ENCODE peak calls at places on chromosomes 3 and 15, in seven cellular contexts. H, S, I, Y, J, X and E are unnamed samples. For H3K4me1, the result is how much of the 10 kb centered on the place peaks cover.

GRCh38 chr15:84883433-84883832 is 1.0 kb upstream of the SLC28A1 start:
- DNase-seq in H (no peak), S (no peak), I (no peak), Y (no peak), J (no peak), X (no peak), E (no peak)

GRCh38 chr15:67862771-67863441 is 23.1 kb upstream of the RNU6-1 start:
- DNase-seq in H (no peak), S (no peak), I (no peak), Y (no peak), J (no peak), X (no peak), E (no peak)

GRCh38 chr15:71443538-71443937 is 328.3 kb downstream of the THSD4 start:
- DNase-seq in H (peak), S (peak), I (peak), Y (peak), J (peak), X (no peak), E (peak)

GRCh38 chr3:71447803-71448202 is 135.7 kb downstream of the FOXP1 start:
- DNase-seq in H (peak), S (no peak), I (peak), Y (no peak), J (no peak), X (no peak), E (no peak)

GRCh38 chr3:190217081-190217480 is 96.4 kb upstream of the P3H2 start:
- DNase-seq in H (peak), S (no peak), I (peak), Y (no peak), J (peak), X (no peak), E (no peak)

GRCh38 chr3:189038773-189039720 is 132.7 kb upstream of the TPRG1 start:
- DNase-seq in H (no peak), S (no peak), I (no peak), Y (no peak), J (no peak), X (no peak), E (no peak)

GRCh38 chr3:14425574-14426304 is 23.3 kb downstream of the SLC6A6 start:
- DNase-seq in H (no peak), S (no peak), I (peak), Y (no peak), J (no peak), X (no peak), E (no peak)

GRCh38 chr3:57949779-57950618 is 58.2 kb upstream of the FLNB start:
- DNase-seq in H (no peak), S (no peak), I (peak), Y (no peak), J (no peak), X (no peak), E (no peak)

GRCh38 chr3:159761826-159762225 is 226.8 kb upstream of the IL12A start:
- DNase-seq in H (no peak), S (no peak), I (no peak), Y (no peak), J (no peak), X (no peak), E (no peak)

GRCh38 chr3:105523496-105523895 is 156.8 kb downstream of the ALCAM start:
- DNase-seq in H (peak), S (no peak), I (no peak), Y (no peak), J (no peak), X (no peak), E (no peak)

GRCh38 chr3:38647217-38647970 is 2.1 kb downstream of the SCN5A start:
- DNase-seq in H (no peak), S (no peak), I (no peak), Y (no peak), J (no peak), X (no peak), E (no peak)

GRCh38 chr3:133562376-133562775 is 11.1 kb upstream of the CDV3 start:
- DNase-seq in H (no peak), S (no peak), I (peak), Y (no peak), J (no peak), X (no peak), E (no peak)

GRCh38 chr15:71761649-71762048 is 48.7 kb upstream of the NR2E3 start:
- DNase-seq in H (peak), S (peak), I (peak), Y (no peak), J (peak), X (no peak), E (no peak)

GRCh38 chr3:38582941-38583645 is 66.4 kb downstream of the SCN5A start:
- DNase-seq in H (no peak), S (no peak), I (no peak), Y (peak), J (no peak), X (no peak), E (no peak)

GRCh38 chr3:45972534-45973402 is 22.9 kb downstream of the FYCO1 start:
- DNase-seq in H (peak), S (no peak), I (peak), Y (no peak), J (peak), X (no peak), E (no peak)

GRCh38 chr15:40766194-40766830 is 2.4 kb downstream of the GCHFR start:
- DNase-seq in H (peak), S (no peak), I (no peak), Y (no peak), J (no peak), X (no peak), E (no peak)

GRCh38 chr15:46129145-46129544 is 494.3 kb downstream of the SQOR start:
- DNase-seq in H (peak), S (no peak), I (no peak), Y (no peak), J (no peak), X (no peak), E (no peak)

GRCh38 chr3:16849795-16850194 is 35.0 kb upstream of the PLCL2 start:
- DNase-seq in H (peak), S (peak), I (no peak), Y (no peak), J (peak), X (no peak), E (no peak)

GRCh38 chr15:80778964-80779657 is at the start of gene CEMIP:
- DNase-seq in H (peak), S (peak), I (peak), Y (peak), J (peak), X (peak), E (peak)

GRCh38 chr3:196115678-196116083 is 33.8 kb upstream of the TFRC start:
- DNase-seq in H (no peak), S (no peak), I (no peak), Y (no peak), J (no peak), X (no peak), E (no peak)

GRCh38 chr3:41362638-41363559 is 163.6 kb downstream of the CTNNB1 start:
- DNase-seq in H (no peak), S (peak), I (no peak), Y (peak), J (peak), X (peak), E (peak)

GRCh38 chr3:125054436-125055164 is 1.2 kb downstream of the HEG1 start:
- DNase-seq in H (peak), S (no peak), I (peak), Y (no peak), J (peak), X (no peak), E (no peak)

GRCh38 chr15:42059661-42060476 is 34.5 kb downstream of the PLA2G4D start:
- DNase-seq in H (peak), S (peak), I (peak), Y (peak), J (peak), X (no peak), E (peak)

GRCh38 chr3:99641480-99641879 is 3.1 kb downstream of the COL8A1 start:
- DNase-seq in H (no peak), S (no peak), I (no peak), Y (no peak), J (no peak), X (no peak), E (no peak)

GRCh38 chr3:64022451-64023186 is 675 bp downstream of the PSMD6 start:
- DNase-seq in H (no peak), S (no peak), I (peak), Y (no peak), J (peak), X (no peak), E (no peak)

GRCh38 chr15:41827880-41828746 is at the start of gene JMJD7:
- DNase-seq in H (peak), S (peak), I (peak), Y (peak), J (peak), X (peak), E (peak)

GRCh38 chr3:172241385-172241784 is 202.0 kb downstream of the FNDC3B start:
- DNase-seq in H (no peak), S (no peak), I (no peak), Y (no peak), J (no peak), X (no peak), E (no peak)

GRCh38 chr3:16118396-16118795 is 56.1 kb upstream of the GALNT15 start:
- DNase-seq in H (no peak), S (no peak), I (no peak), Y (peak), J (no peak), X (no peak), E (no peak)

GRCh38 chr15:88764448-88764847 is 38.8 kb upstream of the ACAN start:
- DNase-seq in H (no peak), S (no peak), I (no peak), Y (no peak), J (no peak), X (no peak), E (no peak)

GRCh38 chr15:82699726-82700125 is 9.9 kb downstream of the AP3B2 start:
- DNase-seq in H (no peak), S (peak), I (no peak), Y (peak), J (no peak), X (no peak), E (peak)

GRCh38 chr3:45991341-45991740 is 4.3 kb downstream of the FYCO1 start:
- DNase-seq in H (no peak), S (no peak), I (no peak), Y (no peak), J (no peak), X (no peak), E (no peak)

GRCh38 chr3:24342275-24342674 is 152.4 kb downstream of the THRB start:
- DNase-seq in H (no peak), S (no peak), I (no peak), Y (no peak), J (peak), X (no peak), E (no peak)

GRCh38 chr3:28935141-28935540 is 345.7 kb upstream of the RBMS3 start:
- DNase-seq in H (no peak), S (no peak), I (no peak), Y (no peak), J (no peak), X (no peak), E (no peak)
- H3K18ac ChIP-seq in H (no peak), S (no peak), I (no peak), Y (no peak), J (no peak), X (no peak), E (no peak)

GRCh38 chr3:12756635-12757034 is 2.4 kb downstream of the TMEM40 start:
- DNase-seq in H (no peak), S (no peak), I (no peak), Y (no peak), J (no peak), X (no peak), E (no peak)

GRCh38 chr3:12759693-12760565 is 870 bp upstream of the TMEM40 start:
- DNase-seq in H (no peak), S (peak), I (peak), Y (no peak), J (no peak), X (no peak), E (no peak)

GRCh38 chr3:12756185-12756584 is 2.9 kb downstream of the TMEM40 start:
- DNase-seq in H (no peak), S (no peak), I (peak), Y (no peak), J (no peak), X (no peak), E (no peak)

GRCh38 chr3:12758025-12758830 is 831 bp downstream of the TMEM40 start:
- DNase-seq in H (peak), S (no peak), I (peak), Y (no peak), J (peak), X (no peak), E (no peak)

DNA sequence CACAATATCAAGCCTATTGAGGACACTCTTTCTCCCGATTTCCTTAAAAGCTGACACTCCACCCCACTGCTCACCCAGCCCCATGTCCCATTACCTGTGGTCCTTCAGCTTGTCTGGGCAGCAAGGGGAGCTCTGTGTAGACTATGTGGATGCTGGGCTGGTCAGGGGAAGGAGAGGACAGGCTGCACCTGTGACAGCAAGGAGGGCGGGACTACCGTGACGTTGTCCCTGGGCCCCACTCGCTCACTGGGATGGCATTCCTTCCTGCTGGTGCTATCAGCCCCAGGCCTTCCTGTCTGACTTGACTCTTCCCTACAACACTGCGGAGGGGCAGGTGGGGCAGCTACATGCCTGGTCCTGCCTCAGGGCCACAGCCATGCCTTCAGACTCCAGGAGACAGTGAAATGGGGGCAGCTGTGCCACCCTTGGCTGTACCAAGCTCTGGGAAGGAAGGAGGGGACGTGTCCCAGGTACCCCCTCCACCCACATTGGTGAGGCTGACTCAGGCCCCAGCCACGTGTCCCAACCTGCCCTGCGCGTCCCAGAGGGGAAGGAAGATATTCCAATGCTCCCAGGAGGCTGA is at the start of gene TMEM40:
- DNase-seq in H (no peak), S (peak), I (peak), Y (peak), J (no peak), X (no peak), E (no peak)
- H3K4me1 ChIP-seq in H (under half), S (under half), I (under half), Y (under half), J (under half), X (under half), E (under half)

GRCh38 chr3:111031538-111031937 is 40.1 kb upstream of the NECTIN3 start:
- DNase-seq in H (no peak), S (no peak), I (no peak), Y (no peak), J (no peak), X (no peak), E (no peak)

GRCh38 chr3:111033470-111034108 is 38.0 kb upstream of the NECTIN3 start:
- DNase-seq in H (peak), S (no peak), I (peak), Y (no peak), J (no peak), X (no peak), E (no peak)

GRCh38 chr3:111032677-111033076 is 38.9 kb upstream of the NECTIN3 start:
- DNase-seq in H (peak), S (no peak), I (peak), Y (no peak), J (no peak), X (no peak), E (no peak)

DNA sequence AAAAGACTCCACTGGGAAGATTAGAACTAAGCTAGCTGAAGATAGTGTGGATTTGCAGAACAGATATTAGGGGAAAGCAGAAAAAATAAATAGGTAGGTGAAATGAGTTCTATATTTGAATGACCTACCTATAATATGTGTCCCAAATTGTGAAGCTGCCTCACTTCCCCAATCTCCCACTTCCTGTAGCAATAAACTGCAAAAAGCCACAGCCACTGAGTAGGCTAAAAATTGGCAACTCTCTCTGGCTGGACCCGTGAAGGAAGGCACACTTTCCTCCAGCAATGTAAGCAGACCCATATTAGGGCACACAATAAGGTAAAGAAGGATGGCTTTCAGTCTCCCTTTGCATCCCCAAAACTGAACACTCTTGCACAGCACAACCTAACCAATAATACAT is 43.7 kb upstream of the NECTIN3 start:
- DNase-seq in H (no peak), S (no peak), I (no peak), Y (no peak), J (no peak), X (no peak), E (no peak)
- H3K4ac ChIP-seq in H (no peak), S (no peak), I (no peak), Y (no peak), J (no peak), X (no peak), E (no peak)

GRCh38 chr3:152609891-152610290 is 225.0 kb upstream of the P2RY1 start:
- DNase-seq in H (no peak), S (peak), I (no peak), Y (peak), J (no peak), X (no peak), E (no peak)
- H3K18ac ChIP-seq in H (no peak), S (peak), I (no peak), Y (no peak), J (no peak), X (peak), E (no peak)

DNA sequence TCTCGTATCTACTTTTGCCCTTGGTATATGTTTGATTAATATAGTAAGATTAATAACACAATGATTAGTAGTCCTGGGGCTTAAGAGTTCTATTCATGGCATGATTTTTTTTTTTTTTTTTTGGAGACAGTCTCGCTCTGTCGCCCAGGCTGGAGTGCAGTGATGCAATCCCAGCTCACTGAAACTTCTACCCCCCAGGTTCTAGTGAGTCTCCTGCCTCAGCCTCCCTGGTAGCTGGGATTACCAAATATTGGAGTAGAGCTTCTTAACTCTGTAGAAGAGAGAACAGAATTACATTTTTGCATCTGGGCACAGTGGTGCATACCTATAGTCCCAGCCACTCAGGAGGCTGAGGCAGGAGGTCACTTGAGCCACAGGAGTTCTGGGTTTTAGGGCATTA is 58.9 kb downstream of the RAB7A start:
- DNase-seq in H (no peak), S (no peak), I (no peak), Y (no peak), J (no peak), X (no peak), E (no peak)
- H3K4me1 ChIP-seq in H (under half), S (under half), I (under half), Y (under half), J (under half), X (under half), E (under half)

GRCh38 chr3:32992310-32992686 is 40.9 kb downstream of the CCR4 start:
- DNase-seq in H (no peak), S (no peak), I (no peak), Y (no peak), J (no peak), X (no peak), E (no peak)

GRCh38 chr3:32996046-32996754 is 44.8 kb downstream of the CCR4 start:
- DNase-seq in H (no peak), S (no peak), I (no peak), Y (no peak), J (no peak), X (no peak), E (no peak)

GRCh38 chr3:32996755-32997091 is 45.3 kb downstream of the CCR4 start:
- DNase-seq in H (no peak), S (peak), I (no peak), Y (no peak), J (no peak), X (no peak), E (no peak)

GRCh38 chr3:32991781-32992180 is 40.3 kb downstream of the CCR4 start:
- DNase-seq in H (no peak), S (no peak), I (no peak), Y (no peak), J (no peak), X (no peak), E (no peak)

GRCh38 chr3:32994045-32994444 is 42.6 kb downstream of the CCR4 start:
- DNase-seq in H (no peak), S (no peak), I (no peak), Y (no peak), J (no peak), X (no peak), E (no peak)
- H3K4ac ChIP-seq in H (no peak), S (no peak), I (no peak), Y (no peak), J (no peak), X (no peak), E (no peak)

GRCh38 chr3:119669906-119670570 is 7.2 kb downstream of the COX17 start:
- DNase-seq in H (no peak), S (no peak), I (no peak), Y (no peak), J (peak), X (no peak), E (no peak)
- H3K18ac ChIP-seq in H (no peak), S (no peak), I (no peak), Y (no peak), J (no peak), X (no peak), E (no peak)